ENCODE peak calls at places on chromosomes 13 and 19, in eight cellular contexts. M is tibial artery; B is CD8-positive, alpha-beta memory T cell; R is uterus; D is right cardiac atrium; U is cardiac muscle cell; A is BJ; G is colonic mucosa. O is an unnamed sample. For H3K27me3, the result is how much of the 10 kb centered on the place peaks cover.

GRCh38 chr13:80408270-80408669 is 67.3 kb upstream of the SPRY2 start:
- DNase-seq in M (no peak), B (no peak), R (no peak), D (no peak), U (no peak), A (no peak), G (no peak), O (no peak)

GRCh38 chr13:32790731-32791130 is 204.5 kb downstream of the PDS5B start:
- DNase-seq in M (no peak), B (no peak), R (no peak), D (no peak), U (peak), A (no peak), G (no peak), O (no peak)

GRCh38 chr19:30046522-30046921 is 104.5 kb downstream of the URI1 start:
- DNase-seq in M (no peak), B (no peak), R (no peak), D (no peak), U (no peak), A (no peak), G (no peak), O (no peak)

GRCh38 chr13:46553521-46553885 is 533 bp downstream of the LRCH1 start:
- DNase-seq in M (peak), B (no peak), R (no peak), D (no peak), U (no peak), A (no peak), G (peak), O (no peak)

GRCh38 chr13:110685305-110685704 is 20.6 kb downstream of the CARS2 start:
- DNase-seq in M (no peak), B (no peak), R (peak), D (no peak), U (no peak), A (peak), G (no peak), O (no peak)

GRCh38 chr13:74090869-74091605 is 43.2 kb downstream of the KLF12 start:
- DNase-seq in M (no peak), B (peak), R (no peak), D (no peak), U (no peak), A (no peak), G (no peak), O (no peak)

GRCh38 chr13:114064516-114065140 is 67.8 kb downstream of the RASA3 start:
- DNase-seq in M (no peak), B (no peak), R (peak), D (peak), U (peak), A (no peak), G (no peak), O (no peak)

GRCh38 chr19:38032151-38032550 is 125.1 kb downstream of the SIPA1L3 start:
- DNase-seq in M (no peak), B (no peak), R (no peak), D (no peak), U (peak), A (no peak), G (no peak), O (no peak)

GRCh38 chr19:49741210-49741844 is 21.8 kb downstream of the TSKS start:
- DNase-seq in M (no peak), B (no peak), R (no peak), D (no peak), U (no peak), A (no peak), G (no peak), O (no peak)

GRCh38 chr13:106418556-106418955 is 116.9 kb downstream of the EFNB2 start:
- DNase-seq in M (no peak), B (no peak), R (no peak), D (no peak), U (no peak), A (peak), G (no peak), O (peak)

GRCh38 chr19:4060621-4061177 is 6.0 kb downstream of the ZBTB7A start:
- DNase-seq in M (no peak), B (no peak), R (peak), D (peak), U (no peak), A (no peak), G (peak), O (no peak)

GRCh38 chr13:48175200-48175599 is 57.8 kb upstream of the ITM2B start:
- DNase-seq in M (no peak), B (no peak), R (no peak), D (no peak), U (no peak), A (no peak), G (no peak), O (no peak)

GRCh38 chr19:12544401-12544876 is 6.8 kb downstream of the ZNF564 start:
- DNase-seq in M (no peak), B (no peak), R (no peak), D (no peak), U (peak), A (no peak), G (no peak), O (no peak)

GRCh38 chr13:40060318-40061007 is 405.0 kb downstream of the COG6 start:
- DNase-seq in M (no peak), B (no peak), R (peak), D (peak), U (peak), A (peak), G (no peak), O (no peak)

GRCh38 chr19:57771417-57771816 is 1.9 kb downstream of the ZNF586 start:
- DNase-seq in M (no peak), B (no peak), R (no peak), D (no peak), U (no peak), A (no peak), G (no peak), O (no peak)

GRCh38 chr19:45670670-45671453 is 2.8 kb downstream of the GIPR start:
- DNase-seq in M (no peak), B (peak), R (peak), D (peak), U (peak), A (no peak), G (peak), O (peak)

GRCh38 chr13:90951663-90952062 is 395.8 kb upstream of the MIR17HG start:
- DNase-seq in M (no peak), B (no peak), R (no peak), D (no peak), U (no peak), A (no peak), G (no peak), O (no peak)

GRCh38 chr13:47837906-47838305 is 163.2 kb downstream of the SUCLA2 start:
- DNase-seq in M (no peak), B (no peak), R (no peak), D (no peak), U (no peak), A (no peak), G (no peak), O (no peak)

GRCh38 chr19:4721196-4721595 is 2.4 kb downstream of the DPP9 start:
- DNase-seq in M (no peak), B (no peak), R (no peak), D (no peak), U (no peak), A (no peak), G (no peak), O (no peak)

DNA sequence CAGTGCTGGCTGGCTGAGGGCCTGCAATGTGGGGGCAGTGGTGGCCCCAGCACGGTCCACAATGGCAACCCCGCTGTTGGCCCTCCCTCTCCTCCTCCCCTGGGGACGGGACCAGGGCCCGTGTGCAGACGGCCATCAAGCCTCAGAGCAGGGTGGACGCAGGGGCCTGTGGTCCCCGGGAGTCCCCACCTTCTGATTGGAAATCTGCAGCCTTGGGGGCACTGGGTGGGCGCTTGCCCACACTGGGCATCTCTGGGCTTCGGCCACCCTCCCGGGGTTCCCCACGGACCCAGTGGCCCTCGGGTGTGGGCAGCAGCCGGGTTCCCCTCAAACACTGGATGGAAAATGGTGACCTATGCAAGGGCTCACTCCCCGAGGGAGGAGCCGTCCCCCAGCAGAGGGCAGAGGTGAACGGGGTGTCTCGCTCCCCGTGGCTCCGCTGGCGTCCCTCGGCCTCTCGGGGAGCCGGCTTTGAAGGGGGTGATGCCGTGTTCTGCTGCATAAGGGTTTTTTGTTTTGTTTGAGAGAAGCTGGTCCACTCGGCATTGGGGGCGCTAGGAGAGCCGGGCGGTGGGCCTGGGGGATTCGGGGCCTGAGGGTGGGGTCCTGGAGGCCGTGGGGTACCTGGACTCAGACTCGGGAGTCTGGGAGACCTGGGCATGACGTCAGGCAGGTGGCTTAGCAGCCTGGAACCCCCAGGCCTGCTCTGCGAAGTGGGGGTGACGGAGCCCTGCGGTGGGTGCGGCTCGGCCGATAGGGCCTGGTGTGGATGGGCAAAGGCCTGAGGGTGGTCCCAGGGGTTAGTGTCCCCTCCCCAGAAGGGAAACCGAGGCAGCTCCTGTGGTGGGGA is 3.9 kb downstream of the EFNA2 start:
- DNase-seq in M (no peak), B (no peak), R (no peak), D (no peak), U (no peak), A (no peak), G (no peak), O (no peak)
- H3K27me3 ChIP-seq in M (under half), B (under half), R (under half), D (under half), U (under half), A (under half), G (under half), O (under half)

DNA sequence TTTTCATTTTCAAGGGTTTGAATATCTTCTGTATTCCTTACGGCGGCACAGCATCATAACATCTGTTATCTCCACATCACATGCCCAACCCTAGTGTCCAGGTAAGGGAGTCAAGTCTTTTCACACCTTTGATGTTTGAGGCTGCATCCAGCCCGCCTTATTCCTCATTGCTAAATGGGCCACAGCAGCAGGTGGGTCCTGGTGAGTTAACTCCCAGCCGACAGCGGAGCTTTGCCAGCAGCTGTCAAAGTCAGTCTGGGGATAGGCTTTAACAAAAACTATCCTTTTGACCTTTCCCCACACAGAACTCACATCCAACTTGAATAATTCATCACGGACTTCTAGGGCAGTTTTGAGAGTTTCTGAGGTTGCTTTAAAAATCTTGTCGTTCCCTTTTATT is 235.1 kb downstream of the DLEU7 start:
- DNase-seq in M (no peak), B (no peak), R (peak), D (no peak), U (no peak), A (no peak), G (no peak), O (no peak)
- H3K27me3 ChIP-seq in M (under half), B (under half), R (under half), D (under half), U (under half), A (under half), G (under half), O (under half)

DNA sequence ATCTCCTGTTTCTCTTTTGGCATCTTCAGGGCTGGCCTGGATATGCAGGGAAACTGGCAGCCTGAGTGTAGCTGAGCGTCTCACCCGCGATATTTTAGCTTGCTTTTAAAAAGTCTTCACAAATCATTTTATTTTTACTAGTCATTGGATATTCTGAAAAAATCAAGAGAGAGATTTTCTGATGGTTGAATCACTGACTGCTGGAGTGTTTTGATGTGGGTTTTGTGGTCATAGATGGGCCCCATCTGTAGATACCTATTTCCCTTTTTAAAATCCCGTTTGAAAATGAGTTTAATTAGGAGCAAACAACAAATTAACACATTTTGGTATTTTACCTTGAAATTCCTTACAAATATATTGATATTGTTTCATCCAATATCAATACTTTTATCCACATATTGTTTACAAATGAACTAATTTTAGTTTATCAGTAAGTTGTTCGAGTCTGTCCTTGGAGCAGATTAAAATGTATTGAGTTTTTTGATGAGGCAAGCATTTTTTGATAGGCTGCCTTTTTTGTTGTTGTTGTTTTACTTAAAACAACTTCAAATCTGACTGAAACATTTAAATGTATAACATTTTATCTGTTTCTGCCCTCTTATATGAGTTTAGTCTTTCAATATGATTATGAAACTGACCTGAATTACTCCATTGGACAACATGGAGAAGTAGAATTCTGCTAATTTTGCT is 21.5 kb upstream of the OXGR1 start:
- DNase-seq in M (no peak), B (no peak), R (no peak), D (no peak), U (no peak), A (no peak), G (no peak), O (no peak)
- H3K27me3 ChIP-seq in M (under half), B (under half), R (under half), D (under half), U (under half), A (under half), G (under half), O (under half)

GRCh38 chr19:14763497-14764145 is 14.7 kb downstream of the ADGRE2 start:
- DNase-seq in M (no peak), B (no peak), R (no peak), D (no peak), U (no peak), A (no peak), G (no peak), O (no peak)

GRCh38 chr19:14758816-14759215 is 19.5 kb downstream of the ADGRE2 start:
- DNase-seq in M (no peak), B (no peak), R (no peak), D (no peak), U (no peak), A (no peak), G (peak), O (no peak)

GRCh38 chr19:14761607-14762006 is 16.8 kb downstream of the ADGRE2 start:
- DNase-seq in M (no peak), B (no peak), R (no peak), D (no peak), U (no peak), A (no peak), G (no peak), O (no peak)

GRCh38 chr19:14764401-14764800 is 14.0 kb downstream of the ADGRE2 start:
- DNase-seq in M (no peak), B (no peak), R (no peak), D (no peak), U (no peak), A (no peak), G (no peak), O (no peak)

DNA sequence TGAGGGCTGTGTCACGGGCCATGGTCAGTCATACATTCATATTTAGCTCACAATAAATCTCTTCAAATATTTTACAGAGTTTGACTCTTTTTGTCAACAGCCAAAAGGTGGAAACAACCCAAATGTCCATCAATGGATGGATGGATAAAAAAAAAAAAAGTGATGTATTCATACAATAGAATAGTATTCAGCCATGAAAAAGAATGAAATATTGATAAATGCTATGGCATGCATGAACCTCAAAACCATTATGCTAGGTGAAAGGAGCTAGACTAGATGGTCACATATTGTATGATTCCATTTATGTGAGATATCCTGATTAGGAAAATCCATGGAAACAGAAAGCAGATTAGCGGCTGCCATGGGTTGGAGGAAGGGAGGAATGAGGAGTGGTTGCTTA is 16.2 kb downstream of the ADGRE2 start:
- DNase-seq in M (no peak), B (no peak), R (no peak), D (no peak), U (no peak), A (no peak), G (no peak), O (no peak)
- H3K27me3 ChIP-seq in M (under half), B (under half), R (under half), D (under half), U (under half), A (under half), G (under half), O (under half)

GRCh38 chr13:99124046-99124400 is 76.6 kb upstream of the UBAC2 start:
- DNase-seq in M (no peak), B (no peak), R (no peak), D (no peak), U (no peak), A (no peak), G (no peak), O (no peak)

GRCh38 chr13:99126821-99127220 is 73.8 kb upstream of the UBAC2 start:
- DNase-seq in M (no peak), B (no peak), R (no peak), D (no peak), U (no peak), A (no peak), G (no peak), O (no peak)

GRCh38 chr13:99125335-99125915 is 75.2 kb upstream of the UBAC2 start:
- DNase-seq in M (no peak), B (no peak), R (no peak), D (no peak), U (no peak), A (no peak), G (no peak), O (no peak)

GRCh38 chr13:99123101-99124045 is 77.3 kb upstream of the UBAC2 start:
- DNase-seq in M (no peak), B (no peak), R (no peak), D (no peak), U (peak), A (no peak), G (no peak), O (no peak)

GRCh38 chr13:99124695-99125334 is 75.8 kb upstream of the UBAC2 start:
- DNase-seq in M (no peak), B (peak), R (no peak), D (no peak), U (peak), A (no peak), G (no peak), O (no peak)
- H3K27me3 ChIP-seq in M (under half), B (under half), R (under half), D (under half), U (under half), A (under half), G (under half), O (under half)

GRCh38 chr13:35976126-35976525 is 155.1 kb downstream of the DCLK1 start:
- DNase-seq in M (no peak), B (no peak), R (no peak), D (no peak), U (no peak), A (no peak), G (no peak), O (no peak)
- H3K27me3 ChIP-seq in M (under half), B (under half), R (under half), D (under half), U (under half), A (under half), G (under half), O (under half)

GRCh38 chr19:42178791-42179500 is 38.5 kb downstream of the DEDD2 start:
- DNase-seq in M (no peak), B (no peak), R (no peak), D (no peak), U (no peak), A (no peak), G (no peak), O (no peak)
- H3K27me3 ChIP-seq in M (under half), B (under half), R (under half), D (under half), U (half or more), A (under half), G (under half), O (half or more)

DNA sequence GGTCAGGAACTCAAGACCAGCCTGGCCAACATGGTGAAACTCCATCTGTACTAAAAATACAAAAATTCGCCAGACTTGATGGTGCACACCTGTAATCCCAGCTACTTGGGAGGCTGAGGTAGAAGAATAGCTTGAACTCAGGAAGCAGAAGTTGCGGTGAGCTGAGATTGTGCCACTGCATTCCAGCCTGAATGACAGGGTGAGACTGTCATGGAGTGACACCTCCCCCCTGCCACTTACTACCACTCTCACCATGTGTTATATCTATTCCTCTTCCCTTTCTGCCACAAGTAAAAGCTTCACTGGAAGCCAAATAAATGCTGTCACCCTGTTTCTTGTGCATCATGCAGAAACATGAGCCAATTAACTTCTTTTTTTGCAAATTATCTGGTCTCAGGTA is 10.6 kb upstream of the CEACAM4 start:
- DNase-seq in M (no peak), B (no peak), R (no peak), D (no peak), U (no peak), A (no peak), G (no peak), O (no peak)
- H3K27me3 ChIP-seq in M (under half), B (under half), R (under half), D (under half), U (under half), A (under half), G (under half), O (under half)

DNA sequence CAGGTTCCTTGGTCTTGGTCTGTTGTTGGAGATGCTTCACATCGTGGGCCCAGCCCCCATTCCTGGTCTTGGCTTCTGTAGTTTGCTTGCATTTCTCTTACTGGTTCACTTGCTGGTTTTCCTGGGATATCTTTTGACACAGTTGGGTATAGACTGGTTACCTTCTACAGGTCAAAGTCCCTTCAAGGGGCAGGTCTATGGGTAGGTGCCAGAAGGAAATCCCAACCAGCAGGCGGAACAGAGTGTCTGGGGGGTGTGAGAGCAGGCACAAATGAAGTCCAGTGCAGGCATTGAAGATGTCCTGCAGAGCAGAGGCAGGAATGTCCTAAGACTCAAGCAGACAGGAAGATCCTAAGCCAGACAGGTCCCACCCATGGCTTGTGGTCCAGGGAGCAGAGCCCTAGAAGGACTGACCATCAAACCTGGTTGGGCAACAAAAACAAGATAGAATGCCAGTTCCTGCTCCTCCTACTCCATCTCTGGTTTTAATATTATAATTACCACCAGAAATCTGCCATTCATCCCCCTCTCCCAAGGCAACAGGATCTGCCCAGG is 17.7 kb upstream of the WASF3 start:
- DNase-seq in M (peak), B (no peak), R (no peak), D (no peak), U (no peak), A (no peak), G (peak), O (no peak)
- H3K27me3 ChIP-seq in M (under half), B (under half), R (under half), D (under half), U (under half), A (under half), G (under half), O (under half)

O was measured in AG04450.